ENCODE peak calls at places on chromosomes 1 and 21, in four cellular contexts. P, I, Q and O are unnamed samples.

GRCh38 chr1:5388622-5389021 is 603.6 kb downstream of the NPHP4 start:
- DNase-seq in P (peak), I (no peak), Q (no peak), O (no peak)

GRCh38 chr21:46517361-46517760 is 58.7 kb downstream of the DIP2A start:
- DNase-seq in P (no peak), I (no peak), Q (no peak), O (peak)

GRCh38 chr1:222777977-222778376 is 36.9 kb upstream of the DISP1 start:
- DNase-seq in P (no peak), I (no peak), Q (no peak), O (peak)

GRCh38 chr1:52080014-52080415 is 23.9 kb downstream of the BTF3L4 start:
- DNase-seq in P (no peak), I (no peak), Q (no peak), O (no peak)

GRCh38 chr1:197423006-197423405 is 155.0 kb downstream of the CRB1 start:
- DNase-seq in P (no peak), I (no peak), Q (no peak), O (peak)

GRCh38 chr1:151934048-151934493 is 24.8 kb upstream of the THEM4 start:
- DNase-seq in P (peak), I (peak), Q (no peak), O (peak)

GRCh38 chr1:29975036-29975694 is 738.8 kb downstream of the PTPRU start:
- DNase-seq in P (peak), I (peak), Q (peak), O (peak)

GRCh38 chr1:209587778-209588177 is 4.3 kb downstream of the CAMK1G start:
- DNase-seq in P (peak), I (no peak), Q (no peak), O (no peak)

GRCh38 chr1:5567839-5568238 is 424.4 kb downstream of the NPHP4 start:
- DNase-seq in P (no peak), I (no peak), Q (no peak), O (no peak)

GRCh38 chr1:7975212-7975865 is 13.8 kb downstream of the PARK7 start:
- DNase-seq in P (peak), I (peak), Q (peak), O (peak)

GRCh38 chr1:150981805-150982712 is at the start of gene ANXA9:
- DNase-seq in P (peak), I (no peak), Q (no peak), O (peak)

GRCh38 chr1:172588296-172589291 is 55.6 kb downstream of the SUCO start:
- DNase-seq in P (peak), I (peak), Q (no peak), O (peak)

GRCh38 chr1:22796642-22797041 is 86.0 kb downstream of the EPHB2 start:
- DNase-seq in P (no peak), I (no peak), Q (no peak), O (no peak)

GRCh38 chr1:160097911-160098851 is at the start of gene IGSF8:
- DNase-seq in P (peak), I (peak), Q (peak), O (peak)

GRCh38 chr21:39676054-39676771 is 63.5 kb downstream of the B3GALT5 start:
- DNase-seq in P (no peak), I (no peak), Q (no peak), O (peak)

GRCh38 chr1:11629626-11630025 is 24.6 kb downstream of the FBXO2 start:
- DNase-seq in P (no peak), I (no peak), Q (no peak), O (no peak)

GRCh38 chr1:32886012-32886827 is at the start of gene HPCA:
- DNase-seq in P (peak), I (no peak), Q (no peak), O (peak)

GRCh38 chr21:46095106-46095719 is 2.7 kb upstream of the COL6A2 start:
- DNase-seq in P (no peak), I (no peak), Q (peak), O (no peak)

GRCh38 chr1:169327875-169328274 is 39.7 kb downstream of the NME7 start:
- DNase-seq in P (no peak), I (no peak), Q (no peak), O (no peak)

GRCh38 chr21:37737996-37738395 is 178.3 kb downstream of the KCNJ6 start:
- DNase-seq in P (no peak), I (no peak), Q (no peak), O (no peak)

GRCh38 chr1:12460911-12461621 is 156.9 kb downstream of the DHRS3 start:
- DNase-seq in P (no peak), I (no peak), Q (no peak), O (peak)

GRCh38 chr1:38546630-38547029 is 312.9 kb downstream of the RRAGC start:
- DNase-seq in P (no peak), I (no peak), Q (no peak), O (no peak)

GRCh38 chr1:212482352-212483153 is 49.8 kb downstream of the NENF start:
- DNase-seq in P (no peak), I (no peak), Q (no peak), O (peak)

GRCh38 chr21:28833181-28833580 is 159.5 kb downstream of the LTN1 start:
- DNase-seq in P (peak), I (no peak), Q (no peak), O (no peak)

GRCh38 chr1:92797961-92798360 is 13.1 kb upstream of the EVI5 start:
- DNase-seq in P (no peak), I (peak), Q (no peak), O (peak)

GRCh38 chr1:51636765-51637522 is 20.1 kb downstream of the OSBPL9 start:
- DNase-seq in P (peak), I (peak), Q (peak), O (peak)

GRCh38 chr1:186950547-186950946 is 121.8 kb downstream of the PLA2G4A start:
- DNase-seq in P (peak), I (no peak), Q (no peak), O (peak)

GRCh38 chr21:42468511-42469131 is 27.4 kb downstream of the RSPH1 start:
- DNase-seq in P (peak), I (no peak), Q (no peak), O (no peak)

GRCh38 chr1:176656257-176656995 is 193.5 kb downstream of the PAPPA2 start:
- DNase-seq in P (no peak), I (no peak), Q (peak), O (peak)

GRCh38 chr1:109802136-109802900 is 38.6 kb upstream of the EPS8L3 start:
- DNase-seq in P (no peak), I (no peak), Q (peak), O (no peak)
- H3K4me3 ChIP-seq in P (no peak), I (no peak), Q (no peak), O (no peak)

DNA sequence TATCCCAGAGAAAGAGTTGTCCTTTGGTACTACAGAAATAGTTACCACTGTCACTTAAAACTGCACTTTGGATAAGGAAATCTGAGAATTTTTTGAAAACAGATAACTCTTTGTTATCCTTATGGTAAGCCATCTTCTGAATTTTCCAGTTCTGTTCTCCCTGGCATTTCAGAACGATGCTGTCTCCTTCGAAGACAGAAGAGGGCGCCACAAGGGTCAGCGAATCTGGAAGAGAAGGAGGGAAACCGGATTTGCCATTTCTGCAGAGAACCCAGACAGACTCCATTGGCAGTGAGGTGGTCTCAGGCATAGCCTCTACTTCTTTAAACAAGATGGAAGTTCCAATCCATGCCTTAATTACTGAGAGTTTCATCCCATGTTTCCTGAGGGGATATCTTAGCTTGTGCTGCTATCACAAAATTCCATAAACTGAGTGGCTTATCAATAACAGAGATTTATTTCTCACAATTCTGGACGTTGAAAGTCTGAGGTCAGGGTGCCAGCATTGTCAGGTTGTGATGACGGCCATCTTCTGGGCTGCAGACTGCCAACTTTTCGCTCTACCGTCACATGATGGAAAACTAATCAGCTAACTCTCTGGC is 6.4 kb downstream of the FCRL2 start:
- DNase-seq in P (no peak), I (no peak), Q (no peak), O (no peak)
- TF ChIP-seq CTCF in P (no peak), I (peak), Q (no peak), O (peak)

DNA sequence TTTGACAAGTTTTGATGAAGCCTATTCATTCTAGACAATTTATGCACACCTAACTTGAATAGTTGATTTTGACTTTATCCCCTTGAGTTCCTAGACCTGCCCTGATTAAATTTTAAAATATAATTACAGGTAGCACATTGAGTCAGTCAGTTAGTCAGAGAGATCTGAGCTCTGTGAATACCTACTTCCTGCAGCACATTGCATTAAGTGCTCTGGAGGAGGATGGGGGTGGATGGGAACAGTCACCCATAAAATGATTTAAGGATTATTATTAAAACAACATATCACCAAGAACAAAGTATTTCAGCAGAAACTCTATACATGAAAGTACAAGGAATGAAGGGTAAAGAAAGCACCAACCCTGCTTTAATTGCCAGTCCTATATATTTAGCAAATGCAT is 11.8 kb upstream of the RPF1 start:
- DNase-seq in P (no peak), I (no peak), Q (no peak), O (no peak)
- H3K4me3 ChIP-seq in P (no peak), I (no peak), Q (no peak), O (no peak)

DNA sequence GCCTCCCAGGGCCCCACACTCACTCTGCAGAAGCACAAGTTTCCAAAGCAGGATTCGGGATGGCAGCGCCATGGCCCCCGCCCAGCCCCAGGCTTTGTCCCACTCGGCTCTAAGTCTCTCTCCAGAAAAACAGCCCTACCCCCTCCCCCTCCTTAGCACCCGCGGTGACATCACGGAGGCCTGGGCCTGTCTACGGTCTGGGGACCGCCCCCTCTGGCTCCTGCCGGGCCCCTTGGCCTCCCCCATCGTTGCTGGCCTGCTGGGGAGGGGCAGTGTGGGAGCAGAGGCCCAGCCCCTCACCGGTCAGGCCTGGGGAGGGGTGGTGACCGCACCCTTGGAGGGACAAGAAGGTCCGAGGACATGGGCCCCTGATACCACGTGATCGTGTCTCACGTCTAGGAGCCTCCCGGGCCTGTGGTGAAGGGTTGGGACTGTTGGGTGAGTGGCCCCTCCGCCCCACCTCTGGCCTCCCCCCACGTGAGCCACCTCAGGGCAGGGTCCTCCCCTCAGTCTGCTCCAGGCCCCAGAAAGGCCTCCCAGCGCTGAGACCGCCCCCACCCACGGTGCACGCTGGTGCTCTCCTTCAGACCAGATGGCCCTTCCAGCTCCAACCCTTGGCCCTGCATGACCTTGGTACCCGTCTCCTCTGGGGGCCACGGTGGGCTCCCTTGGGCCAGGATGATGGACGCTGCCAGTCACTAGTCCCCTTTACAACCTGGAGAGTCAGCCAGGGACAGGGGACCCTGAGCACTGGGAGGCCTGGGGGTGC is at the start of gene MXRA8:
- DNase-seq in P (no peak), I (peak), Q (no peak), O (peak)
- TF ChIP-seq CTCF in P (no peak), I (no peak), Q (no peak), O (no peak)

DNA sequence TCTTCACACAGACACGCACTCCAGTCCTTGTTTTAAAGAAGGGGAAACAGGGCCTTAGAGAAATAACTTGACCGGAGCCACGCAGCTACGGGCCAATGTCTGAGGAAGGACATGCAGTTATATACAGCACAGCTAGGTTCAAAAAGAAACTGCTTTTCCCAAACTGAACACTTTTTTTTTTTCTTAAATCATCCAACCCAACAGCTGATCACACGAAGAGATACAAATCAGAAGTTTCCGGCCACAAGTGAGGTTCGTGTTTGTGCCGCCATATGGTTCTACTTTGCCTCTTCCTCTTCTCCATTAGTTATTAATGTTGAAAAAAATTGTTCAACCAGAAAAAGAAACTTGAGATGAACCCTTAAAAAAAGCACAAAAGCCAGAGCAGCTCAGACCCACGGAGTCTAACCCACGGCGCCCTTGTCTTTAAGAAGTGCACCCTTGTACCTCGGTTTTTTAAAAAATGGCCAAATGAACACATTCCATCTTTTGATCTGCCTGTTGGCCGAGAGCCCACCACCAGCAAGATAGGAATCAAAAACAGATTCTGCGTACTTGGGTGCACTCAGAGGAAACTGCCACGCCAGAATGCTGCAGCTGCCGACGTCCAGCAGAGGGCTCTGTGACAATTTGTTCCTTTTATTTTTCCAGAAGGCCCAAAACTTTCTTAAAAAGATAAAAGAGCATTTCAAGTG is 78.9 kb downstream of the SLC66A1 start:
- DNase-seq in P (no peak), I (peak), Q (no peak), O (peak)
- H3K4me3 ChIP-seq in P (no peak), I (peak), Q (peak), O (no peak)

GRCh38 chr1:63922848-63923247 is 149.0 kb downstream of the ROR1 start:
- DNase-seq in P (no peak), I (no peak), Q (no peak), O (no peak)

GRCh38 chr1:63921357-63921756 is 147.5 kb downstream of the ROR1 start:
- DNase-seq in P (peak), I (no peak), Q (no peak), O (no peak)

GRCh38 chr1:63917571-63918394 is 144.0 kb downstream of the ROR1 start:
- DNase-seq in P (no peak), I (no peak), Q (no peak), O (peak)

GRCh38 chr1:63918395-63918945 is 144.7 kb downstream of the ROR1 start:
- DNase-seq in P (no peak), I (no peak), Q (no peak), O (no peak)

DNA sequence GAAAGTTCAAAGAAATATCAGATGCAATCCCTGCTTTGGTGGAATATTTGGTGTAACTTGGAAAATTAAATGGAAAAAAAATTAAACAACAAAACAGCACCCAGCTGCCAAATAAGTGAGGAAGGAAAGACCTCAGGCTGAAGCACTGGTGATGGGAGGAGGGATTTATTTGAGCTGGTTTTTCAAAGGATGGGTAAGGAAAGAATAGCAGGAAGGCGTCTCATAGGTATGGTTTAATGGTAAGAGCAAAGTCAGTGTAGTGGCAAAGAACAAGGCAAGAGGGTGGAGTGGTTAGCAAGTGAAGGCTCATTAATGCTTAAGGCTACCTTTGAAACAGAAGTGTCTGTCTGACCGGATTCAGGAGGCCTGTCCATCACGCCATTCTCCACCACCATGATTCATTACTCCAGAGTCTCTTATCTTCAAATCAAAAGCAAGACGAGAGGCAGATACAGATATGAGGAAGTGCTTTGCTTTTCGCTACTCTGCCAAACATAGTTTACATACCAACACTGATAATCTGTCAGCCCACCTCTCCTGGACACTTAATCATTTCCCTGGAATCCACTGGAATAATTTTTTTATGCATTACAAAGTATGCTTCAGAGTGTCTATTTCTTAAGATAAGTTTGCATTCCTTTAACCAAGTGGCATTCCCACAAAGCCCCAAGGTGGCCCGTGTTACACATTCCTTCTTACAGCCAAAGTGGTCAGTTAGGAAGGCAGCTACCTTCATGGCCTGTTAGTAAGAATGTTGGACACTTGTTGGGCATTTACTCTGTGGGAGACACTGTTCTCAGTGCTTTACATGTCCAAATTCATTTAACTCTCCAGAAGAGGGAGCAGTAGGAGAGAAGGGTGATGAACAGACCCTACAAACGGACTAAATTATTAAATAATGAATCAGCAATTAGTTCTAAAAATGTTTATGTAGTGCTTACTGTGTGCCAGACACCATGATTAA is 146.6 kb downstream of the ROR1 start:
- DNase-seq in P (peak), I (peak), Q (no peak), O (peak)
- TF ChIP-seq CTCF in P (peak), I (peak), Q (no peak), O (peak)

GRCh38 chr1:234716907-234717375 is 107.0 kb upstream of the IRF2BP2 start:
- DNase-seq in P (no peak), I (no peak), Q (no peak), O (no peak)

GRCh38 chr1:234712891-234713305 is 102.9 kb upstream of the IRF2BP2 start:
- DNase-seq in P (no peak), I (no peak), Q (no peak), O (no peak)

GRCh38 chr1:234713859-234714258 is 103.9 kb upstream of the IRF2BP2 start:
- DNase-seq in P (no peak), I (no peak), Q (no peak), O (no peak)

GRCh38 chr1:234713440-234713839 is 103.5 kb upstream of the IRF2BP2 start:
- DNase-seq in P (no peak), I (no peak), Q (no peak), O (no peak)

GRCh38 chr1:234715252-234715945 is 105.4 kb upstream of the IRF2BP2 start:
- DNase-seq in P (no peak), I (no peak), Q (no peak), O (no peak)
- H3K4me3 ChIP-seq in P (no peak), I (no peak), Q (no peak), O (no peak)

GRCh38 chr1:27106561-27107323 is 48.2 kb downstream of the SLC9A1 start:
- DNase-seq in P (no peak), I (no peak), Q (no peak), O (no peak)

GRCh38 chr1:27102134-27102706 is 52.7 kb downstream of the SLC9A1 start:
- DNase-seq in P (no peak), I (no peak), Q (no peak), O (no peak)

GRCh38 chr1:27103498-27103897 is 51.4 kb downstream of the SLC9A1 start:
- DNase-seq in P (no peak), I (no peak), Q (no peak), O (no peak)

GRCh38 chr1:27102707-27103468 is 52.0 kb downstream of the SLC9A1 start:
- DNase-seq in P (peak), I (no peak), Q (no peak), O (peak)

DNA sequence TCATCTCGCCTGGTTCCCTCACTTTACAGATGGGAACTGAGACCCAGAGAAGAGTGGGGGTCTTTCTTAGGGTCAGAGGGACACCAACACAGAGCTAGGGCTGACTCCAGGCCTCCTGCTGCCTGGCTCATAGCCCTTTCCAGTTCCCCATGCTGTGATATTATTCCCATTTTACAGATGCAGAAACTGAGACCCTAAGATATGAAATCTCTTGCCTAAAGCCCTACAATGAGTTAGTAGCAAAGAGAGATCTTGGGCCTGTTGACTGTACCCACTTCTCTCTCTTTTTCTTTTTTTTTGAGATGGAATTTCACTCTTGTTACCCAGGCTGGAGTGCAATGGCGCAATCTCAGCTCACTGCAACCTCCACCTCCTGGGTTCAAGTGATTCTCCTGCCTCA is 49.9 kb downstream of the SLC9A1 start:
- DNase-seq in P (no peak), I (no peak), Q (no peak), O (no peak)
- TF ChIP-seq CTCF in P (no peak), I (no peak), Q (no peak), O (no peak)